ENCODE peak calls at places on chromosomes 7 and 10, in nine cellular contexts. V is coronary artery, I is IMR-90, T is body of pancreas, G is brain microvascular endothelial cell, D is fibroblast of mammary gland, A is mucosa of descending colon, P is AG04450, Q is A673. K is an unnamed sample.
A peak's percentile ranks its signal among the peaks of the same experiment; 100 is the strongest.

GRCh38 chr7:142870575-142871259 is 14.8 kb downstream of the TRPV6 start:
- DNase-seq in V (peak; percentile 66), I (no peak), T (no peak), G (no peak), D (no peak), A (no peak), P (no peak), Q (no peak), K (no peak)

GRCh38 chr7:27640914-27641570 is 21.6 kb downstream of the HIBADH start:
- DNase-seq in V (no peak), I (peak; percentile 49), T (peak; percentile 72), G (peak; percentile 94), D (peak; percentile 60), A (no peak), P (no peak), Q (no peak), K (peak; percentile 72)

GRCh38 chr10:133274751-133275682 is 1.7 kb downstream of the ADAM8 start:
- DNase-seq in V (no peak), I (no peak), T (no peak), G (no peak), D (no peak), A (peak; percentile 44), P (no peak), Q (no peak), K (peak; percentile 90)

GRCh38 chr7:20249924-20250323 is 32.7 kb upstream of the MACC1 start:
- DNase-seq in V (no peak), I (no peak), T (no peak), G (no peak), D (no peak), A (no peak), P (no peak), Q (peak; percentile 31), K (peak; percentile 7)

GRCh38 chr7:47516985-47517590 is 64.8 kb downstream of the TNS3 start:
- DNase-seq in V (no peak), I (no peak), T (peak; percentile 86), G (no peak), D (no peak), A (peak; percentile 81), P (no peak), Q (peak; percentile 5), K (no peak)

GRCh38 chr7:44348851-44349781 is 23.7 kb upstream of the CAMK2B start:
- DNase-seq in V (no peak), I (no peak), T (no peak), G (no peak), D (no peak), A (no peak), P (no peak), Q (no peak), K (no peak)

GRCh38 chr7:138729444-138729843 is 28.3 kb upstream of the SVOPL start:
- DNase-seq in V (no peak), I (no peak), T (no peak), G (no peak), D (no peak), A (no peak), P (no peak), Q (no peak), K (no peak)

GRCh38 chr10:35194906-35195305 is 68.3 kb downstream of the CREM start:
- DNase-seq in V (no peak), I (peak; percentile 91), T (no peak), G (peak; percentile 36), D (peak; percentile 79), A (no peak), P (peak; percentile 21), Q (peak; percentile 61), K (peak; percentile 22)

GRCh38 chr10:118754132-118754555 is 626 bp downstream of the CACUL1 start:
- DNase-seq in V (peak; percentile 76), I (no peak), T (peak; percentile 71), G (peak; percentile 34), D (peak; percentile 7), A (peak; percentile 63), P (no peak), Q (peak; percentile 30), K (peak; percentile 50)

GRCh38 chr10:79346388-79347225 is 662 bp upstream of the PPIF start:
- DNase-seq in V (peak; percentile 71), I (no peak), T (no peak), G (no peak), D (no peak), A (no peak), P (no peak), Q (no peak), K (no peak)

GRCh38 chr7:30844483-30844874 is 67.2 kb upstream of the AQP1 start:
- DNase-seq in V (no peak), I (no peak), T (no peak), G (no peak), D (no peak), A (no peak), P (no peak), Q (no peak), K (no peak)

GRCh38 chr10:91613411-91614253 is 19.2 kb downstream of the PPP1R3C start:
- DNase-seq in V (no peak), I (peak; percentile 98), T (no peak), G (peak; percentile 98), D (peak; percentile 99), A (peak; percentile 22), P (peak; percentile 89), Q (no peak), K (peak; percentile 93)

GRCh38 chr7:29622335-29623265 is 59.0 kb downstream of the PRR15 start:
- DNase-seq in V (no peak), I (peak; percentile 85), T (no peak), G (peak; percentile 91), D (peak; percentile 96), A (no peak), P (peak; percentile 63), Q (peak; percentile 67), K (peak; percentile 97)

GRCh38 chr7:20310963-20311742 is 19.5 kb upstream of the ITGB8 start:
- DNase-seq in V (no peak), I (peak; percentile 67), T (no peak), G (peak; percentile 70), D (peak; percentile 65), A (peak; percentile 72), P (no peak), Q (peak; percentile 57), K (peak; percentile 63)

GRCh38 chr10:992523-993340 is 4.5 kb downstream of the GTPBP4 start:
- DNase-seq in V (peak; percentile 53), I (no peak), T (no peak), G (no peak), D (peak; percentile 57), A (no peak), P (no peak), Q (no peak), K (no peak)

DNA sequence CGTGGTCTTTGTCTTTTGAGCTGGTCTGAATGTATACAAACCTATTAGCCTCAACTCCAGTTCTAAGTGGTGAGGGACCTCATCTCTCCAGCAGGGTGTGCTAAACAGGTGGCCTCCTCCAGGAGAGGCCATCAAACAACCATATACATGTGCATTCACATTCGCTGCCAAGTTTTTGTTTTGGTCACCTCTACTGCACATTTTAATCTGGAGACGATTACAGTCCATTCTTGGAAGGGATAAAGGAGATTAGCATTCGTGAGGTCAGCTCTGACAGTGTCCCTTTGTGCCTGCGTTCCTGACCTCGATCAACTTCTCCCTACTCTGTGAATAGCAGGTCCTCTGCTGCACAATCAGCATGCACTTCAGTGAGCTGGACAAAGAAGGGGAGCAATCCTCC is 60.8 kb downstream of the RHOBTB1 start:
- DNase-seq in V (no peak), I (peak; percentile 24), T (peak; percentile 55), G (peak; percentile 17), D (peak; percentile 40), A (peak; percentile 58), P (no peak), Q (peak; percentile 42), K (peak; percentile 56)
- TF ChIP-seq CTCF in V (no peak), I (peak; percentile 38), T (peak; percentile 50), G (peak; percentile 77), D (peak; percentile 47), A (peak; percentile 19), P (peak; percentile 52), Q (peak; percentile 52), K (peak; percentile 61)

DNA sequence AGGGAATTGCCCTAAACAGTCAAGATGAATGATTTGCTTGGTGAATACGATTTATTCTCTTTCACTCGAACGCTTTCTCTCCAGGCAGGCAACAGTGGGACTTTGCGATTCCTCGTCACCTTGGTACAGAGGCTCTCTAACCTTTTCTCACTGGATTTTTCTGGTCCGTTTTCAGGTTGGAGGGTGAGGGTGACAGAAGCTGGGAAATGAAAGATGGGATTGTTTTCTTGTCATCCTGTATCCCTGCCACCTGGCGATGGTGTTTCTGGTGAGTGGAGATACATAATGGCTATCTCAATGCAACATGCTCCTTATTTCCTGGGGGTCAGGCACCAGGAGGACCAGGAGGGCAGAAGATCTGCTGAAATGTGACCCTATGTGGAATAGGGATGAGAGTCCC is 126.3 kb downstream of the GATA3 start:
- DNase-seq in V (no peak), I (no peak), T (no peak), G (no peak), D (no peak), A (no peak), P (no peak), Q (no peak), K (no peak)
- H3K4me3 ChIP-seq in V (no peak overlapping the region), I (no peak overlapping the region), T (no peak overlapping the region), G (no peak overlapping the region), D (no peak overlapping the region), A (no peak overlapping the region), P (no peak overlapping the region), Q (no peak overlapping the region), K (no peak overlapping the region)

DNA sequence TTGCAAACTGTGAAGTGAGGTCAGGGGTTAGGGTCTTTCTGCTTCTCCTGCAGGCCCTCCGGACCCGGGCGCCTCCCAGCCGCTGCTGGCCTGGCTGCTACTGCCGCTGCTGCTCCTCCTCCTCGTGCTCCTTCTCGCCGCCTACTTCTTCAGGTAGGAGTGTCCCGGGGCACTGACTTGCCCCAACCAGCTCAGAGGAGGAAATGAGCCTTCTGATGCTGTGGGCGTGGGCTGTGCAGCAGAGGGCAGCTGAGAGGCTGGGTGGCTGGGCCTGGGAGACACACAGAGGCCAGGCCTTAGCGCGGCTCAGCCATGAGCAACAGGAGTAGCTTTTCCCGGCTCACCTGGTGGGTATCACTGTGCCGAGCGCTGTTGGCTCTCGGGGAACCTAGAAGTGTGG is 78.9 kb downstream of the MKI67 start:
- DNase-seq in V (no peak), I (no peak), T (peak; percentile 34), G (peak; percentile 20), D (no peak), A (peak; percentile 91), P (no peak), Q (no peak), K (peak; percentile 97)
- TF ChIP-seq CTCF in V (no peak), I (no peak), T (no peak), G (no peak), D (no peak), A (no peak), P (no peak), Q (no peak), K (no peak)

DNA sequence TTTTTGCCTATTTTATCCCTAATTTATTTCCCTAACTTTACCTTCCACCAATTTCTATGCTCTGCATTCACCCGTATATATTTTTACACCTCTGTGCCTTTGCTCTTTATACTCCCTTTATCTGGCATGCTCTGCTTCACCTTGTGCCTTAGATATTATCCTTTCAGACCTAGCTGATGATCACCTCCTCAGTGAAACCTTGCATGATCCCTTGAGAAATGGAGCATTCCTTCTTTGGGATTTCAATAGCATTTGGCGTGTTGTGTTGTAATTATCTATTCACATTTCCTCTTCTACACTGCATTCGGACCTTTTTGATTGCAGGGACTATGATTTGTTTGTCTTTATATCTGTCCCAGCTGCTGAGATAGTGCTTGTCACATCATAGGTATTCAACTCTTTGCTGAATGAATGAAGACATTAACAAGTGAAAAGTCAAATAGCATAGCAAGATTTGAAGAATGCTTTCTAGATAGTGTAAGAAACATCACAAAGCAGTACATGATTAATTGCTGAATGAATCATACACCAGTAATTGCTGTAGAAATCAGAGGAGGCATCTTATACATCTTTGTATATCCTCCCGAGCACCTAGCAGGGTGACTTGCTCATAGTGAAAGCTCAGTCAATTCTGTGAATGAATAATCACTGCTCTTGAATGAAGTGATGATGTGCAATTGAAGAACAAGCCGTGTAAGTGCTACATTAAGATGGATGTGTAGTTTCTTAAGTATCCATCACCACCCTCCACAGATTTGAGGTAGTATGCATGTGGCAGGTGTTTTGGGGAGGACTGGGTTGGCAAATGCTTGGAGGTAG is 2.0 kb upstream of the TM9SF3 start:
- DNase-seq in V (no peak), I (peak; percentile 47), T (no peak), G (no peak), D (peak; percentile 23), A (no peak), P (no peak), Q (peak; percentile 15), K (peak; percentile 85)
- H3K4me3 ChIP-seq in V (no peak overlapping the region), I (no peak overlapping the region), T (no peak overlapping the region), G (no peak overlapping the region), D (no peak overlapping the region), A (no peak overlapping the region), P (no peak overlapping the region), Q (no peak overlapping the region), K (no peak overlapping the region)

K was measured in epithelial cell of esophagus.